ENCODE peak calls at places on chromosome 18, in four cellular contexts. D, A, P and J are unnamed samples.

GRCh38 chr18:1252534-1252933 is 347.9 kb downstream of the ADCYAP1 start:
- DNase-seq in A (no peak), D (no peak), P (no peak), J (no peak)

GRCh38 chr18:44679912-44680270 is 797 bp upstream of the SETBP1 start:
- DNase-seq in P (peak; percentile 81), D (peak; percentile 77), A (peak; percentile 29), J (peak; percentile 60)

GRCh38 chr18:79803611-79804051 is 5.9 kb downstream of the KCNG2 start:
- DNase-seq in P (no peak), D (no peak), A (no peak), J (no peak)

GRCh38 chr18:25490316-25490715 is 138.3 kb upstream of the ZNF521 start:
- DNase-seq in A (no peak), P (no peak), D (no peak), J (no peak)

GRCh38 chr18:79940126-79940813 is 11.2 kb downstream of the SLC66A2 start:
- DNase-seq in A (no peak), D (no peak), P (no peak), J (no peak)

GRCh38 chr18:40855661-40856060 is 1099.4 kb upstream of the PIK3C3 start:
- DNase-seq in P (no peak), D (no peak), A (no peak), J (no peak)

GRCh38 chr18:56709463-56709862 is 58.3 kb downstream of the WDR7 start:
- DNase-seq in P (no peak), A (peak; percentile 58), D (peak; percentile 56), J (peak; percentile 56)

GRCh38 chr18:24315170-24315569 is 82.5 kb downstream of the OSBPL1A start:
- DNase-seq in P (no peak), A (no peak), D (no peak), J (no peak)

GRCh38 chr18:45738660-45739059 is 14.7 kb downstream of the SLC14A1 start:
- DNase-seq in D (no peak), A (no peak), P (no peak), J (no peak)

GRCh38 chr18:67410075-67410474 is 106.4 kb downstream of the DSEL start:
- DNase-seq in A (no peak), D (no peak), P (no peak), J (no peak)

GRCh38 chr18:73408434-73408833 is 540.6 kb upstream of the NETO1 start:
- DNase-seq in P (no peak), A (no peak), D (no peak), J (no peak)

GRCh38 chr18:74623047-74623816 is 25.6 kb downstream of the ZNF407 start:
- DNase-seq in P (peak; percentile 27), A (peak; percentile 21), D (no peak), J (no peak)

GRCh38 chr18:9539283-9539682 is 64.0 kb downstream of the RALBP1 start:
- DNase-seq in P (no peak), D (no peak), A (peak; percentile 66), J (no peak)

GRCh38 chr18:74933930-74934329 is 275.0 kb downstream of the PTGR3 start:
- DNase-seq in A (no peak), D (no peak), P (no peak), J (no peak)

GRCh38 chr18:8609711-8610441 is 639 bp downstream of the RAB12 start:
- DNase-seq in P (peak; percentile 40), D (peak; percentile 34), A (no peak), J (peak; percentile 19)

GRCh38 chr18:23270999-23271680 is 135.9 kb downstream of the CABLES1 start:
- DNase-seq in A (peak; percentile 71), D (no peak), P (no peak), J (no peak)

GRCh38 chr18:79782566-79783308 is 15.0 kb upstream of the KCNG2 start:
- DNase-seq in P (no peak), D (no peak), A (no peak), J (no peak)

GRCh38 chr18:31688601-31689000 is 4.2 kb upstream of the B4GALT6 start:
- DNase-seq in A (no peak), D (no peak), P (no peak), J (no peak)

GRCh38 chr18:76697441-76697901 is 124.9 kb upstream of the ZNF236 start:
- DNase-seq in D (peak; percentile 42), A (peak; percentile 47), P (peak; percentile 56), J (no peak)

GRCh38 chr18:36454258-36454657 is 156.7 kb downstream of the FHOD3 start:
- DNase-seq in P (no peak), D (no peak), A (no peak), J (no peak)

GRCh38 chr18:36457683-36458082 is 160.2 kb downstream of the FHOD3 start:
- DNase-seq in P (no peak), D (no peak), A (no peak), J (no peak)

GRCh38 chr18:36455931-36456330 is 158.4 kb downstream of the FHOD3 start:
- DNase-seq in A (no peak), D (no peak), P (no peak), J (no peak)

GRCh38 chr18:36456622-36457021 is 159.1 kb downstream of the FHOD3 start:
- DNase-seq in P (no peak), A (no peak), D (no peak), J (no peak)

DNA sequence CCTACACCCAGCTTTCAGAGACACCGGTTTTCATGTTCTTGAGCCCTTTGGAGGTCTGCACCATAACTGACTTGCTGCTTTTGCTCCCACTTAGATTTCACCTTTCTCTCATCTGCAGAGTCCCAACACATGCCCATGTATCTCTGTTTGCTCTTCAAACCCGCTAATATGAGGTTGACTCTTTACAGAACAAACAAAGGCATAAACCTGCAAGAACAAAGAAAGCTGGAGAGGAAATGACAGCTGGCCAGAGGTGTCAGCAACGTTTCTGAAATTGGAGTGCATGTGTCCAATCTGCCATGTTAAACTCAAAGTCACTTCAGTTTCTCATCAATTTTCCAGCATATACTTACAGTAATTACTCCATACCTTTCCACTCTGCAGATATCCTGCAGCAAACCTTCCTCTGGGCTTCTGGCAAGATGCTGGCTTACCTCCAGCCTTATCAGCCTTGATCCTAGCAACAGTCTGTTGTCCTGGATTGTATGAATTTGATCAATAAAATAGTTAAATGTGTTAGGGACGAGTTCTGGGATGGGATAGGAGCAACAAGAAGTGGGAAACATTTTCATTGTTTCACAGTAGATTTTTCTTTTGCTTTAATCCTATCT is 157.4 kb downstream of the FHOD3 start:
- DNase-seq in D (no peak), P (no peak), A (no peak), J (no peak)
- TF ChIP-seq EZH2 in D (no peak), P (no peak), A (no peak), J (no peak)

GRCh38 chr18:2882201-2882600 is 35.4 kb downstream of the EMILIN2 start:
- DNase-seq in P (no peak), D (no peak), A (no peak), J (no peak)
- H3K27ac ChIP-seq in P (no peak overlapping the region), D (no peak overlapping the region), A (no peak overlapping the region), J (no peak overlapping the region)

GRCh38 chr18:43277164-43277600 is at the start of gene SYT4:
- DNase-seq in D (peak; percentile 83), P (peak; percentile 88), A (peak; percentile 19), J (no peak)
- TF ChIP-seq EZH2 in D (no peak), P (peak; percentile 37), A (no peak), J (no peak)

GRCh38 chr18:50875966-50876536 is 2.9 kb upstream of the ME2 start:
- DNase-seq in D (no peak), P (peak; percentile 52), A (no peak), J (no peak)
- H3K27ac ChIP-seq in D (no peak overlapping the region), P (no peak overlapping the region), A (no peak overlapping the region), J (no peak overlapping the region)